ENCODE peak calls at places on chromosomes 1 and 21, in five cellular contexts. V is Panc1, Y is mucosa of descending colon, O is fibroblast of lung, B is stomach. L is an unnamed sample. For H3K9me3, the result is how much of the 10 kb centered on the place peaks cover.

GRCh38 chr1:87329051-87329755 is 523 bp downstream of the LMO4 start:
- DNase-seq in B (peak), Y (peak), V (no peak), O (peak), L (peak)

GRCh38 chr1:164637461-164638375 is 78.7 kb downstream of the PBX1 start:
- DNase-seq in O (peak), V (no peak), Y (no peak), B (peak), L (no peak)

GRCh38 chr21:45365608-45366241 is 39.2 kb upstream of the COL18A1 start:
- DNase-seq in O (peak), B (no peak), V (no peak), Y (no peak), L (no peak)

GRCh38 chr1:65068202-65069011 is 79.6 kb upstream of the AK4 start:
- DNase-seq in Y (peak), B (no peak), V (no peak), O (peak), L (peak)

GRCh38 chr1:22108343-22109135 is 34.4 kb downstream of the WNT4 start:
- DNase-seq in O (no peak), V (no peak), B (no peak), Y (peak), L (no peak)

GRCh38 chr1:228073870-228074545 is 8.5 kb upstream of the ARF1 start:
- DNase-seq in B (peak), O (no peak), Y (peak), V (no peak), L (peak)

GRCh38 chr1:108053291-108054023 is 88.5 kb upstream of the VAV3 start:
- DNase-seq in B (no peak), O (no peak), Y (no peak), V (no peak), L (no peak)

GRCh38 chr1:204266504-204267034 is 52.8 kb upstream of the GOLT1A start:
- DNase-seq in Y (peak), O (no peak), B (peak), V (no peak), L (no peak)

GRCh38 chr1:204128464-204128963 is 23.3 kb downstream of the ETNK2 start:
- DNase-seq in V (no peak), Y (no peak), B (no peak), O (no peak), L (no peak)

GRCh38 chr1:180631197-180631765 is 541 bp upstream of the XPR1 start:
- DNase-seq in O (no peak), V (no peak), Y (peak), B (no peak), L (peak)

GRCh38 chr1:937521-937920 is 13.8 kb downstream of the SAMD11 start:
- DNase-seq in V (no peak), B (no peak), Y (no peak), O (no peak), L (no peak)

GRCh38 chr1:228016653-228017355 is 10.0 kb downstream of the WNT3A start:
- DNase-seq in Y (no peak), B (no peak), O (no peak), V (no peak), L (no peak)

GRCh38 chr1:201022824-201023516 is 544 bp downstream of the KIF21B start:
- DNase-seq in O (no peak), Y (peak), V (no peak), B (no peak), L (no peak)

GRCh38 chr1:163712321-163712720 is 390.6 kb downstream of the NUF2 start:
- DNase-seq in Y (no peak), V (no peak), B (no peak), O (no peak), L (no peak)

GRCh38 chr1:74731399-74732052 is 1.3 kb downstream of the CRYZ start:
- DNase-seq in Y (peak), B (peak), V (no peak), O (peak), L (no peak)

GRCh38 chr1:247110627-247111258 is 6.6 kb upstream of the ZNF669 start:
- DNase-seq in Y (no peak), V (no peak), O (peak), B (no peak), L (no peak)

GRCh38 chr1:29176567-29176966 is 5.1 kb downstream of the SRSF4 start:
- DNase-seq in V (no peak), Y (no peak), B (no peak), O (no peak), L (no peak)

GRCh38 chr1:30262158-30262557 is 461.2 kb downstream of the MATN1 start:
- DNase-seq in V (no peak), Y (no peak), B (no peak), O (no peak), L (no peak)

GRCh38 chr21:41251961-41252642 is 64.5 kb upstream of the FAM3B start:
- DNase-seq in B (no peak), Y (no peak), O (peak), V (no peak), L (no peak)

GRCh38 chr1:228735871-228736586 is 750 bp downstream of the RHOU start:
- DNase-seq in Y (peak), V (no peak), O (peak), B (peak), L (peak)

GRCh38 chr1:84940481-84940880 is 47.5 kb upstream of the LPAR3 start:
- DNase-seq in B (no peak), Y (no peak), O (no peak), V (no peak), L (no peak)

GRCh38 chr21:36945496-36946138 is 20.9 kb downstream of the HLCS start:
- DNase-seq in O (peak), V (no peak), B (no peak), Y (no peak), L (no peak)

GRCh38 chr1:234599617-234600417 is 10.2 kb downstream of the IRF2BP2 start:
- DNase-seq in O (peak), B (peak), Y (peak), V (no peak), L (peak)

GRCh38 chr21:45642122-45642813 is 1.3 kb upstream of the PCBP3 start:
- DNase-seq in Y (peak), O (peak), V (no peak), B (no peak), L (no peak)

GRCh38 chr1:223775054-223775453 is 62.7 kb downstream of the CAPN2 start:
- DNase-seq in B (no peak), O (peak), V (no peak), Y (no peak), L (no peak)

GRCh38 chr1:94602312-94602711 is 60.8 kb upstream of the F3 start:
- DNase-seq in V (no peak), B (peak), O (peak), Y (peak), L (no peak)

GRCh38 chr21:18443085-18443484 is 39.5 kb upstream of the TMPRSS15 start:
- DNase-seq in B (no peak), O (no peak), V (no peak), Y (no peak), L (no peak)

GRCh38 chr1:45326627-45327591 is at the start of gene HPDL:
- DNase-seq in V (no peak), O (peak), B (peak), Y (peak), L (peak)

GRCh38 chr1:44413740-44414139 is 8.7 kb downstream of the RNF220 start:
- DNase-seq in B (no peak), V (no peak), Y (no peak), O (no peak), L (no peak)

GRCh38 chr1:151309851-151310323 is 17.3 kb downstream of the PI4KB start:
- DNase-seq in O (peak), B (no peak), Y (no peak), V (no peak), L (no peak)

GRCh38 chr21:31254131-31254530 is 89.9 kb downstream of the TIAM1 start:
- DNase-seq in V (no peak), Y (no peak), B (no peak), O (no peak), L (no peak)

GRCh38 chr1:43743206-43743605 is 35.9 kb downstream of the ST3GAL3 start:
- DNase-seq in B (no peak), O (no peak), V (no peak), Y (no peak), L (no peak)

GRCh38 chr21:35059742-35060141 is 10.6 kb upstream of the RUNX1 start:
- DNase-seq in B (no peak), O (no peak), V (no peak), Y (no peak), L (no peak)

GRCh38 chr1:152182431-152182830 is 23.4 kb upstream of the RPTN start:
- DNase-seq in B (no peak), O (peak), V (no peak), Y (no peak), L (no peak)

GRCh38 chr1:66575739-66576138 is 41.8 kb downstream of the SGIP1 start:
- DNase-seq in O (peak), V (no peak), B (no peak), Y (no peak), L (no peak)

GRCh38 chr1:228163776-228164534 is 1.6 kb upstream of the IBA57 start:
- DNase-seq in O (no peak), Y (no peak), V (no peak), B (no peak), L (no peak)

GRCh38 chr1:4699724-4700301 is 45.4 kb downstream of the AJAP1 start:
- DNase-seq in O (no peak), B (no peak), V (no peak), Y (no peak), L (no peak)

GRCh38 chr1:4700801-4701200 is 46.4 kb downstream of the AJAP1 start:
- DNase-seq in V (no peak), Y (no peak), O (no peak), B (no peak), L (peak)

GRCh38 chr1:4696753-4697152 is 42.3 kb downstream of the AJAP1 start:
- DNase-seq in V (no peak), B (no peak), O (no peak), Y (no peak), L (no peak)

GRCh38 chr1:4697801-4698200 is 43.4 kb downstream of the AJAP1 start:
- DNase-seq in Y (no peak), B (no peak), V (no peak), O (no peak), L (no peak)

DNA sequence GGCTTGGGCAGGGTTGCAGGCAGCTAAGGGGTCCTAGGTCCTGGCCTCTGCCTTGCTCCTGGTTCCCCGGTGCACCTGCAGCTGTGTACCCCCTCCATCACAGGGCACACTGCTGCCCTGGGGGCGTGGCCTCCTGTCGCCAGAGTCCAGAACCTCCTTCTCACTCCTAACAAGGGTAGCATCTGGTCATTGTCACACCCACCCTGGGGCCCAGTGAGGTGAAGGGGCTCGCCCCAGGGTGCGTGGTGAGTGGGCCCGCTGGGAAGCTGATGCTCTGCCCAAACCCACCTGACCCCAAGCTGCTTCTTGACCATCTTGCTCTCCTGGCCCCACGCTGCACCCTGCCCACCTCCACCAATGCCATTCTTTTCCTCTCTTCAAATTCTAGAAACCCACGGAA is 44.5 kb downstream of the AJAP1 start:
- DNase-seq in V (no peak), Y (no peak), B (no peak), O (no peak), L (no peak)
- H3K4me3 ChIP-seq in V (no peak), Y (no peak), B (no peak), O (no peak), L (no peak)

GRCh38 chr1:248231117-248231516 is at the start of gene OR2M4:
- DNase-seq in B (no peak), O (no peak), V (no peak), Y (no peak), L (no peak)
- TF ChIP-seq CTCF in B (no peak), O (no peak), V (no peak), Y (no peak), L (no peak)

GRCh38 chr1:214688891-214689290 is 85.9 kb downstream of the CENPF start:
- DNase-seq in O (no peak), Y (no peak), B (no peak), V (no peak), L (peak)

GRCh38 chr1:214698589-214698988 is 95.6 kb downstream of the CENPF start:
- DNase-seq in V (no peak), B (no peak), Y (no peak), O (no peak), L (no peak)

GRCh38 chr1:214700381-214700780 is 97.4 kb downstream of the CENPF start:
- DNase-seq in Y (no peak), V (no peak), B (no peak), O (peak), L (no peak)

DNA sequence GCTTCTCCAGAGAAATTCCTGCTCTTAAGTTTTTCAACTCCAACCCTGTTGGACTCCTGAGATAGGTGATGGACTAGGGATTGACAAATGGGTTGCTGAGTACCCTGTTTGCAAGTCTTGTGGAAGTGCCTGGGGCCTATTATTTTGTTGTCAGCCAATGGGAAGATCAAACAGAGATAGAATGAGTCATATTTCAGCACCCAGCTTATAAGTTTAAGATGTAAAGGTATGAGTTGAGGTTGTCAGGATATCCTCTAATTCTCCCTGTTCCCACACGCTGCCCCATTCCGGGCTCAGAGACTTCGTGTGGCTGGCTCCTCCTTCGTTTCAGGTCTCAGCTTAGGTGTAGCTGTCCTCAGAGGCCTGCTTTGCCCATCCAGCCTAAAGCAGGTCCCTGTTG is 91.8 kb downstream of the CENPF start:
- DNase-seq in B (no peak), Y (no peak), V (no peak), O (no peak), L (no peak)
- H3K9me3 ChIP-seq in B (under half), Y (under half), V (under half), O (under half), L (under half)

GRCh38 chr1:206560021-206560716 is 52.1 kb downstream of the EIF2D start:
- DNase-seq in O (no peak), B (peak), V (no peak), Y (no peak), L (peak)
- H3K4me3 ChIP-seq in O (no peak), B (peak), V (no peak), Y (no peak), L (no peak)

GRCh38 chr1:68600049-68600661 is 103.3 kb upstream of the DEPDC1 start:
- DNase-seq in B (no peak), Y (no peak), V (no peak), O (peak), L (peak)
- TF ChIP-seq CTCF in B (peak), Y (peak), V (peak), O (peak), L (peak)